ENCODE peak calls at places on chromosomes 2 and 18, in five cellular contexts. One of them, this sample, is unnamed.

GRCh38 chr18:39051013-39051412 is 1485.4 kb upstream of the CELF4 start:
- DNase-seq in HCT116: no peak
- DNase-seq in K562: no peak
- DNase-seq in H1: no peak
- DNase-seq in GM12878: no peak
- DNase-seq in this sample: no peak

GRCh38 chr2:211724933-211725332 is 813.7 kb downstream of the ERBB4 start:
- DNase-seq in HCT116: no peak
- DNase-seq in K562: no peak
- DNase-seq in H1: no peak
- DNase-seq in GM12878: no peak
- DNase-seq in this sample: no peak

GRCh38 chr18:55593888-55594287 is 5.9 kb upstream of the TCF4 start:
- DNase-seq in HCT116: no peak
- DNase-seq in K562: no peak
- DNase-seq in H1: no peak
- DNase-seq in GM12878: no peak
- DNase-seq in this sample: no peak

GRCh38 chr2:133841905-133842304 is 273.6 kb upstream of the NCKAP5 start:
- DNase-seq in HCT116: no peak
- DNase-seq in K562: no peak
- DNase-seq in H1: no peak
- DNase-seq in GM12878: no peak
- DNase-seq in this sample: no peak

GRCh38 chr2:157895531-157895930 is 19.4 kb upstream of the ACVR1 start:
- DNase-seq in HCT116: no peak
- DNase-seq in K562: no peak
- DNase-seq in H1: no peak
- DNase-seq in GM12878: no peak
- DNase-seq in this sample: no peak

GRCh38 chr2:11919953-11920352 is 173.5 kb downstream of the LPIN1 start:
- DNase-seq in HCT116: no peak
- DNase-seq in K562: no peak
- DNase-seq in H1: no peak
- DNase-seq in GM12878: no peak
- DNase-seq in this sample: no peak

GRCh38 chr18:26460449-26461091 is 87.8 kb downstream of the KCTD1 start:
- DNase-seq in HCT116: no peak
- DNase-seq in K562: no peak
- DNase-seq in H1: no peak
- DNase-seq in GM12878: peak
- DNase-seq in this sample: no peak

GRCh38 chr18:52484977-52485376 is 145.0 kb downstream of the DCC start:
- DNase-seq in HCT116: no peak
- DNase-seq in K562: no peak
- DNase-seq in H1: no peak
- DNase-seq in GM12878: no peak
- DNase-seq in this sample: no peak

GRCh38 chr2:120161190-120161589 is 62.0 kb downstream of the TMEM185B start:
- DNase-seq in HCT116: no peak
- DNase-seq in K562: no peak
- DNase-seq in H1: no peak
- DNase-seq in GM12878: no peak
- DNase-seq in this sample: no peak

GRCh38 chr18:2881490-2882195 is 34.8 kb downstream of the EMILIN2 start:
- DNase-seq in HCT116: no peak
- DNase-seq in K562: no peak
- DNase-seq in H1: no peak
- DNase-seq in GM12878: no peak
- DNase-seq in this sample: no peak

GRCh38 chr18:79400591-79401381 is 5.1 kb downstream of the NFATC1 start:
- DNase-seq in HCT116: no peak
- DNase-seq in K562: peak
- DNase-seq in H1: no peak
- DNase-seq in GM12878: peak
- DNase-seq in this sample: no peak

GRCh38 chr2:174796319-174796771 is 32.1 kb upstream of the CHRNA1 start:
- DNase-seq in HCT116: no peak
- DNase-seq in K562: no peak
- DNase-seq in H1: no peak
- DNase-seq in GM12878: no peak
- DNase-seq in this sample: no peak

GRCh38 chr18:75290737-75291358 is 80.3 kb downstream of the TSHZ1 start:
- DNase-seq in HCT116: no peak
- DNase-seq in K562: no peak
- DNase-seq in H1: no peak
- DNase-seq in GM12878: no peak
- DNase-seq in this sample: peak

GRCh38 chr2:16508061-16508851 is 157.4 kb downstream of the CYRIA start:
- DNase-seq in HCT116: no peak
- DNase-seq in K562: peak
- DNase-seq in H1: peak
- DNase-seq in GM12878: no peak
- DNase-seq in this sample: peak

GRCh38 chr2:65081232-65081685 is 25.0 kb downstream of the CEP68 start:
- DNase-seq in HCT116: no peak
- DNase-seq in K562: peak
- DNase-seq in H1: no peak
- DNase-seq in GM12878: no peak
- DNase-seq in this sample: no peak

GRCh38 chr2:88209526-88210131 is 39.5 kb downstream of the THNSL2 start:
- DNase-seq in HCT116: no peak
- DNase-seq in K562: no peak
- DNase-seq in H1: no peak
- DNase-seq in GM12878: no peak
- DNase-seq in this sample: no peak

GRCh38 chr2:141341444-141341843 is 789.4 kb downstream of the LRP1B start:
- DNase-seq in HCT116: no peak
- DNase-seq in K562: no peak
- DNase-seq in H1: no peak
- DNase-seq in GM12878: no peak
- DNase-seq in this sample: no peak

GRCh38 chr2:222919841-222920609 is 59.2 kb downstream of the ACSL3 start:
- DNase-seq in HCT116: no peak
- DNase-seq in K562: peak
- DNase-seq in H1: no peak
- DNase-seq in GM12878: no peak
- DNase-seq in this sample: no peak

GRCh38 chr18:23900979-23901378 is 113.6 kb upstream of the TTC39C start:
- DNase-seq in HCT116: no peak
- DNase-seq in K562: no peak
- DNase-seq in H1: no peak
- DNase-seq in GM12878: no peak
- DNase-seq in this sample: no peak

GRCh38 chr2:121316986-121317385 is 32.0 kb upstream of the TFCP2L1 start:
- DNase-seq in HCT116: no peak
- DNase-seq in K562: no peak
- DNase-seq in H1: no peak
- DNase-seq in GM12878: no peak
- DNase-seq in this sample: no peak

GRCh38 chr2:20516646-20517341 is 69.9 kb downstream of the RHOB start:
- DNase-seq in HCT116: peak
- DNase-seq in K562: no peak
- DNase-seq in H1: no peak
- DNase-seq in GM12878: peak
- DNase-seq in this sample: peak

GRCh38 chr18:59454909-59455727 is 96.1 kb upstream of the LMAN1 start:
- DNase-seq in HCT116: no peak
- DNase-seq in K562: no peak
- DNase-seq in H1: no peak
- DNase-seq in GM12878: no peak
- DNase-seq in this sample: no peak

GRCh38 chr2:150138587-150138986 is 348.9 kb downstream of the RND3 start:
- DNase-seq in HCT116: no peak
- DNase-seq in K562: no peak
- DNase-seq in H1: no peak
- DNase-seq in GM12878: no peak
- DNase-seq in this sample: no peak

GRCh38 chr18:69635482-69635881 is 234.8 kb downstream of the DOK6 start:
- DNase-seq in HCT116: no peak
- DNase-seq in K562: no peak
- DNase-seq in H1: no peak
- DNase-seq in GM12878: no peak
- DNase-seq in this sample: no peak

GRCh38 chr2:8548065-8548870 is 133.6 kb upstream of the ID2 start:
- DNase-seq in HCT116: no peak
- DNase-seq in K562: no peak
- DNase-seq in H1: no peak
- DNase-seq in GM12878: no peak
- DNase-seq in this sample: no peak

GRCh38 chr2:238988105-238988504 is 140.2 kb downstream of the TWIST2 start:
- DNase-seq in HCT116: no peak
- DNase-seq in K562: no peak
- DNase-seq in H1: no peak
- DNase-seq in GM12878: no peak
- DNase-seq in this sample: no peak

GRCh38 chr2:25301453-25302352 is 40.0 kb downstream of the DNMT3A start:
- DNase-seq in HCT116: peak
- DNase-seq in K562: no peak
- DNase-seq in H1: no peak
- DNase-seq in GM12878: peak
- DNase-seq in this sample: no peak

GRCh38 chr2:219017166-219017931 is 24.0 kb downstream of the CFAP65 start:
- DNase-seq in HCT116: no peak
- DNase-seq in K562: no peak
- DNase-seq in H1: no peak
- DNase-seq in GM12878: no peak
- DNase-seq in this sample: no peak

GRCh38 chr2:158142165-158142564 is 40.5 kb downstream of the UPP2 start:
- DNase-seq in HCT116: no peak
- DNase-seq in K562: no peak
- DNase-seq in H1: no peak
- DNase-seq in GM12878: no peak
- DNase-seq in this sample: no peak

GRCh38 chr2:115412501-115412900 is 970.1 kb downstream of the DPP10 start:
- DNase-seq in HCT116: no peak
- DNase-seq in K562: no peak
- DNase-seq in H1: no peak
- DNase-seq in GM12878: no peak
- DNase-seq in this sample: no peak

GRCh38 chr2:156826342-156826933 is 390.3 kb downstream of the GPD2 start:
- DNase-seq in HCT116: no peak
- DNase-seq in K562: no peak
- DNase-seq in H1: no peak
- DNase-seq in GM12878: no peak
- DNase-seq in this sample: no peak

GRCh38 chr18:46302866-46303485 is 198.8 kb downstream of the HAUS1 start:
- DNase-seq in HCT116: no peak
- DNase-seq in K562: no peak
- DNase-seq in H1: no peak
- DNase-seq in GM12878: no peak
- DNase-seq in this sample: no peak

GRCh38 chr2:189178726-189179606 is 595 bp downstream of the COL5A2 start:
- DNase-seq in HCT116: no peak
- DNase-seq in K562: no peak
- DNase-seq in H1: no peak
- DNase-seq in GM12878: no peak
- DNase-seq in this sample: no peak

GRCh38 chr2:189175869-189176431 is 3.6 kb downstream of the COL5A2 start:
- DNase-seq in HCT116: no peak
- DNase-seq in K562: no peak
- DNase-seq in H1: no peak
- DNase-seq in GM12878: no peak
- DNase-seq in this sample: no peak

GRCh38 chr2:189177441-189177840 is 2.1 kb downstream of the COL5A2 start:
- DNase-seq in HCT116: no peak
- DNase-seq in K562: no peak
- DNase-seq in H1: no peak
- DNase-seq in GM12878: no peak
- DNase-seq in this sample: no peak

GRCh38 chr2:189179607-189179979 is at the start of gene COL5A2:
- DNase-seq in HCT116: no peak
- DNase-seq in K562: no peak
- DNase-seq in H1: no peak
- DNase-seq in GM12878: no peak
- DNase-seq in this sample: no peak

DNA sequence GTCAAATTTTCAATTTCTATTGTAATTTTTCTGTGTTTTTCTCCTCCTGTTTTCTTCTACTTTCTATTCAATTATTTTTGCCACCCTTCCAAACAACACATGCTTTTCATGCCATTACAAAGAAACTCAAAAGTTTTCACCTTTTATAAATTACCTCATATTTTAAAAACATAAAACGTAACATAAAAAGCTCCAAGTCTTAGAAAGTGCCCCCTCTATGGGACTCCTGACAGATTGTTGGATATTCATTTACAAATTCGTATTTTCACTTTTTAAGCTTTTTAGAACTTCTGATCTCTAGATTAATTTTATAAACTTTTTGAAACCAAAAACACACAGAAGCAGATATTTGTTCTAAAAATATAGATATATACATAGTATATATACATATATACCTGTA is 1.6 kb downstream of the COL5A2 start:
- DNase-seq in HCT116: no peak
- DNase-seq in K562: no peak
- DNase-seq in H1: no peak
- DNase-seq in GM12878: no peak
- DNase-seq in this sample: no peak
- TF ChIP-seq ZNF274 in HCT116: no peak
- TF ChIP-seq ZNF274 in K562: no peak
- TF ChIP-seq ZNF274 in H1: no peak
- TF ChIP-seq ZNF274 in GM12878: no peak
- TF ChIP-seq ZNF274 in this sample: no peak

GRCh38 chr2:237888389-237888788 is 29.0 kb downstream of the RAMP1 start:
- DNase-seq in HCT116: no peak
- DNase-seq in K562: no peak
- DNase-seq in H1: no peak
- DNase-seq in GM12878: no peak
- DNase-seq in this sample: peak
- TF ChIP-seq SP1 in HCT116: no peak
- TF ChIP-seq SP1 in K562: no peak
- TF ChIP-seq SP1 in H1: no peak
- TF ChIP-seq SP1 in GM12878: no peak
- TF ChIP-seq SP1 in this sample: no peak

GRCh38 chr2:74576830-74577229 is 22.3 kb downstream of the DOK1 start:
- DNase-seq in HCT116: no peak
- DNase-seq in K562: no peak
- DNase-seq in H1: no peak
- DNase-seq in GM12878: no peak
- DNase-seq in this sample: no peak
- TF ChIP-seq POLR2AphosphoS5 in HCT116: no peak
- TF ChIP-seq POLR2AphosphoS5 in K562: no peak
- TF ChIP-seq POLR2AphosphoS5 in H1: no peak
- TF ChIP-seq POLR2AphosphoS5 in GM12878: no peak
- TF ChIP-seq POLR2AphosphoS5 in this sample: no peak

DNA sequence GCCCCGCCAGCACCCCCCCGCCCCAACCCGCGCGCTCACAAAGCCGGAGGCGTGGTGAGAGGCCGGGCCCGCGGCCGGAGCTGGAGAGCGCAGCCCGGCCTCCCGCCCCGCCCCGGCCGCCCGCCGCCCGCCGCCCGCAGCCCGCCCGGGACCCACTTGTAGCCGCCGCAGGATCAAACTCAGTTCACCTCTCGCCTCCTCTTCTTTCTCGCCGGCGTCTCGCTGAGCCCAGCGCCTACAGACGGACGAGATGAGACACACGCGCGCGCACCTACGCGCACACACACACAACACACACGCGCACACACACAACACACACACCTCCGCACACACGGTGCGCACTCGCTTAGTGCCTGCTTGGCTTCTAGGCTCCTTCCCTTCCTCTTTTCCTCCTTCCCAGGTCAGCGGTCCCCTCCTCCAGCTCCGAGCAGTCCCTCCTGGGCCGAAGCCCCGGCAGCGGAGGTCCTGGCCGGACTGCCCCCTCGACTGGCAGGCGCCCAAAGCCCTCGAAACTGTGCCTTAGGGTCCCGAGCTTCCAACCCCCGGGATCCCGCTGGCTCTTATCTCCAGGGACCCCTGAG is 1.4 kb upstream of the CYP26B1 start:
- DNase-seq in HCT116: no peak
- DNase-seq in K562: peak
- DNase-seq in H1: peak
- DNase-seq in GM12878: no peak
- DNase-seq in this sample: no peak
- TF ChIP-seq ZNF274 in HCT116: no peak
- TF ChIP-seq ZNF274 in K562: no peak
- TF ChIP-seq ZNF274 in H1: no peak
- TF ChIP-seq ZNF274 in GM12878: no peak
- TF ChIP-seq ZNF274 in this sample: no peak

This sample was measured in HepG2.